ENCODE peak calls at places on chromosomes 3 and 15, in six cellular contexts. K, T, O, L, G and J are unnamed samples.

GRCh38 chr3:157231071-157231470 is 71.1 kb upstream of the CCNL1 start:
- DNase-seq in K (no peak), T (no peak), O (no peak), L (no peak), G (peak; percentile 74), J (no peak)

GRCh38 chr3:21798689-21799088 is 47.7 kb upstream of the ZNF385D start:
- DNase-seq in K (no peak), T (no peak), O (no peak), L (no peak), G (no peak), J (no peak)

GRCh38 chr3:12138044-12138443 is 20.7 kb downstream of the TIMP4 start:
- DNase-seq in K (no peak), T (peak; percentile 26), O (no peak), L (peak; percentile 53), G (peak; percentile 66), J (no peak)

GRCh38 chr3:66763294-66763693 is 234.8 kb upstream of the KBTBD8 start:
- DNase-seq in K (no peak), T (peak; percentile 99), O (no peak), L (no peak), G (peak; percentile 73), J (no peak)

GRCh38 chr15:48414015-48414414 is 82.8 kb downstream of the DUT start:
- DNase-seq in K (no peak), T (no peak), O (no peak), L (no peak), G (peak; percentile 86), J (no peak)

GRCh38 chr3:100023150-100023549 is 91.2 kb downstream of the FILIP1L start:
- DNase-seq in K (no peak), T (peak; percentile 33), O (no peak), L (no peak), G (peak; percentile 49), J (no peak)

GRCh38 chr3:136584728-136585127 is 167.4 kb downstream of the STAG1 start:
- DNase-seq in K (no peak), T (peak; percentile 40), O (no peak), L (no peak), G (peak; percentile 21), J (no peak)

GRCh38 chr3:168197162-168197561 is 101.4 kb upstream of the GOLIM4 start:
- DNase-seq in K (no peak), T (no peak), O (no peak), L (no peak), G (no peak), J (no peak)

GRCh38 chr15:101675796-101676582 is 23.8 kb upstream of the TM2D3 start:
- DNase-seq in K (no peak), T (peak; percentile 67), O (no peak), L (peak; percentile 37), G (peak; percentile 87), J (no peak)

GRCh38 chr3:2525968-2526367 is 427.3 kb downstream of the CNTN4 start:
- DNase-seq in K (no peak), T (no peak), O (no peak), L (no peak), G (no peak), J (no peak)

GRCh38 chr3:127184870-127185216 is 8.1 kb upstream of the PRR23E start:
- DNase-seq in K (no peak), T (no peak), O (no peak), L (no peak), G (no peak), J (no peak)

GRCh38 chr15:76168237-76168984 is 108.6 kb downstream of the TMEM266 start:
- DNase-seq in K (no peak), T (no peak), O (peak; percentile 63), L (no peak), G (no peak), J (no peak)

GRCh38 chr3:88000853-88001252 is 58.0 kb downstream of the CGGBP1 start:
- DNase-seq in K (no peak), T (no peak), O (no peak), L (peak; percentile 74), G (peak; percentile 8), J (no peak)

GRCh38 chr3:30544811-30545210 is 61.6 kb upstream of the TGFBR2 start:
- DNase-seq in K (no peak), T (peak; percentile 81), O (peak; percentile 90), L (no peak), G (peak; percentile 96), J (peak; percentile 92)

GRCh38 chr3:133821767-133822638 is 16.4 kb downstream of the SRPRB start:
- DNase-seq in K (no peak), T (peak; percentile 77), O (peak; percentile 35), L (peak; percentile 59), G (peak; percentile 67), J (no peak)

GRCh38 chr3:114542359-114542758 is 248.5 kb downstream of the TIGIT start:
- DNase-seq in K (no peak), T (no peak), O (no peak), L (peak; percentile 81), G (no peak), J (no peak)

GRCh38 chr15:57217716-57218598 is 158.3 kb upstream of the CGNL1 start:
- DNase-seq in K (no peak), T (no peak), O (no peak), L (no peak), G (peak; percentile 39), J (no peak)

GRCh38 chr3:38587548-38588131 is 61.8 kb downstream of the SCN5A start:
- DNase-seq in K (no peak), T (no peak), O (no peak), L (no peak), G (no peak), J (no peak)

GRCh38 chr3:192819001-192819569 is 91.7 kb upstream of the FGF12 start:
- DNase-seq in K (no peak), T (peak; percentile 83), O (peak; percentile 31), L (no peak), G (peak; percentile 90), J (no peak)

GRCh38 chr3:181555681-181556080 is 156.0 kb upstream of the SOX2 start:
- DNase-seq in K (no peak), T (no peak), O (no peak), L (no peak), G (no peak), J (no peak)

GRCh38 chr3:54188176-54188791 is 65.9 kb downstream of the CACNA2D3 start:
- DNase-seq in K (no peak), T (peak; percentile 70), O (no peak), L (peak; percentile 90), G (peak; percentile 55), J (peak; percentile 14)

GRCh38 chr3:120560304-120561250 is 35.6 kb upstream of the NDUFB4 start:
- DNase-seq in K (no peak), T (no peak), O (no peak), L (peak; percentile 67), G (peak; percentile 66), J (no peak)
- TF ChIP-seq CTCF in K (no peak), T (no peak), O (no peak), L (no peak), G (no peak), J (no peak)

DNA sequence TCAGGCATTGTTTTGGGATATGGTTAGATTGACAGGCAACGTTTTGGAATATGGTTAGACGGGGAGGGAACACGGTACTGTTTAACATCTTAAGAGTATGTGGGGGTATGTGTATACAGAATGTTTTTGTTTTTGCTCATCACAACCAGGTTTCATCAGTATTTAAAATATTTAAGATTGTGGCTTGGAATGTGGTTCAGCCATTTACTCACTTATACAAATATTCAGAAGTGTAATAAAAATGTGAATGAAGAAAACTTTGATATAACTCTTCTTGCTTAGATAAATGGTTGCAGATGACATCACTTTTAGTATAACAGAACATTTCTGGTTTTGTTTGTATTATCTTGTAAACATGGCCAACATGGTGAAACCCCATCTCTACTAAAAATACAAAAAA is 3.9 kb upstream of the PAK2 start:
- DNase-seq in K (no peak), T (no peak), O (no peak), L (no peak), G (peak; percentile 63), J (no peak)
- H3K4me3 ChIP-seq in K (no peak overlapping the region), T (no peak overlapping the region), O (no peak overlapping the region), L (no peak overlapping the region), G (no peak overlapping the region), J (no peak overlapping the region)

DNA sequence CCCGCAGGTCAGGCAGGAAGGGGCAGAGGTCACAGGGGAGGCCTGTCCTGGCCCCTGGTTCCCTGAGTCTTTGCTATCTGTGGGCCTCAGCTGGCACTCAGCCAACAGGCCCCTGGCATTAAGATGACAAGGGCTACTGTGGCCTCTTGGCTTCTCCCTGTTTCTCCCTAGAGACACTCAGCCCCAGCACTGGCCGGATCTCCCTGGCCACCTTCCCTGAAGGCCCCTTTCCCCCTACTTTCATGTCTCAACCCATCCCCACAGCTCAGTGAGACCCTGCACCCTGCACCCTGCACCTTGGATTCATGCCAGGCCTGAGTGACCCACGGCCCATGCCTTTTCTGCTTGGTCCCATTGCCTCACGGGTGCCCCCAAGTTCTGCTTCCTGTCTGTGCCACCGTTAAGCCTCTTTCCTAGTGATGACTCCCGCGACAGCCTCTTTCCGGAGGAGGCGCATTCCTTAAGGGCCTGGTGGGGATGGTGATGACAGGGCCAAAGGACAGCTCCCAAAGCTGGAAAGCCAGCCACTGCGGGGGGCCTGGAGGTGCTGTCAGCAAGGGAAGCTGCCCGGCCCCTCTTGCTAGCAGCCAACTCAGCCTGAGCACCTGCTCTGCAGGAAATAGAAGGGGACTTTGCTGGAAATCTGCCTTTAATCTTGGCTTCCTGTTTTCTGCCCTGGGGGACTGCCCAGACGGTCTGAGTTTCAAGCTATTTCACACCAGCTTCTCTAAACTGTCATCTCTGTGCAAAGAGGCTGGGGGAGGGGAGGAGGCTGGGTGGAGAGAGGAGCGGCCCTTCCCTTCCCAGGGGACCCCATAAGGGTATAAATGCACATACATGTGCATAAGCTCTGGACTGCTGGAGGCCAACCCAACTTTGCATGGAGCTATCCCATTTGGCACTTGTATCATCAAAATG is 4.8 kb upstream of the CSK start:
- DNase-seq in K (no peak), T (no peak), O (no peak), L (peak; percentile 69), G (peak; percentile 28), J (no peak)
- TF ChIP-seq CTCF in K (no peak), T (no peak), O (no peak), L (no peak), G (no peak), J (no peak)

GRCh38 chr15:78810003-78810376 is 1.3 kb downstream of the ADAMTS7 start:
- DNase-seq in K (no peak), T (no peak), O (no peak), L (no peak), G (no peak), J (no peak)
- H3K4me3 ChIP-seq in K (no peak overlapping the region), T (no peak overlapping the region), O (peak overlapping the region; percentile 48), L (peak overlapping the region; percentile 93), G (peak overlapping the region; percentile 74), J (peak overlapping the region; percentile 75)

GRCh38 chr15:31206386-31207174 is 105.1 kb upstream of the TRPM1 start:
- DNase-seq in K (no peak), T (no peak), O (no peak), L (no peak), G (peak; percentile 18), J (no peak)
- TF ChIP-seq CTCF in K (no peak), T (no peak), O (no peak), L (peak; percentile 49), G (peak; percentile 18), J (no peak)

DNA sequence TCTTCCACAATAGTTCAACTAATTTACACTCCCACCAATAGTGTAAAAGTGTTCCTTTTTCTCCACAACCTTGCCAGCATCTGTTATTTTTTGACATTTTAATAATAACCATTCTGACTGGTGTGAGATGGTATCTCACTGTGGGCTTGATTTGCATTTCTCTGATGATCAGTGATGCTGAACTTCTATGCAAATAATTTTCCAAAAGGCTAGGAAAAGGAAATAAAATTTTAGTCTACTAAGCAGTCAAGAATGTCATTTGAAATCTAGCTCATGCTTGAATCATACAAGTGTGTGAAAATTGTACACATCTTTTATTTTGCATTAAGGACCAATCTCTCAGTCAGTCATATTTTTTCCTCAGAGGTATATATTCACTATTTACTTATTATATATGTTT is 101.7 kb upstream of the UBP1 start:
- DNase-seq in K (no peak), T (no peak), O (no peak), L (no peak), G (peak; percentile 11), J (no peak)
- H3K4me3 ChIP-seq in K (no peak overlapping the region), T (no peak overlapping the region), O (no peak overlapping the region), L (no peak overlapping the region), G (no peak overlapping the region), J (no peak overlapping the region)